ENCODE peak calls at places on chromosome 21, in five cellular contexts. F, L, E, M and V are unnamed samples.

GRCh38 chr21:27149034-27149433 is 182.1 kb upstream of the ADAMTS5 start:
- DNase-seq in F (no peak), L (no peak), E (no peak), M (no peak), V (no peak)

GRCh38 chr21:33419538-33420123 is 16.4 kb downstream of the IFNGR2 start:
- DNase-seq in F (no peak), L (no peak), E (no peak), M (no peak), V (no peak)

GRCh38 chr21:46064870-46065214 is 33.1 kb upstream of the COL6A2 start:
- DNase-seq in F (no peak), L (peak; percentile 36), E (no peak), M (peak; percentile 52), V (no peak)

GRCh38 chr21:36491191-36491916 is 11.4 kb upstream of the CLDN14 start:
- DNase-seq in F (no peak), L (no peak), E (no peak), M (no peak), V (no peak)

GRCh38 chr21:43816611-43817071 is 27.3 kb downstream of the RRP1 start:
- DNase-seq in F (no peak), L (no peak), E (no peak), M (peak; percentile 73), V (no peak)

GRCh38 chr21:45073301-45074047 is 906 bp upstream of the ADARB1 start:
- DNase-seq in F (peak; percentile 66), L (peak; percentile 38), E (no peak), M (peak; percentile 84), V (no peak)

GRCh38 chr21:25126564-25126963 is 480.7 kb downstream of the MRPL39 start:
- DNase-seq in F (no peak), L (no peak), E (no peak), M (no peak), V (no peak)

GRCh38 chr21:42337830-42338729 is 12.7 kb downstream of the TFF2 start:
- DNase-seq in F (peak; percentile 71), L (peak; percentile 46), E (peak; percentile 34), M (peak; percentile 90), V (peak; percentile 85)

GRCh38 chr21:23398726-23399125 is 2208.6 kb downstream of the MRPL39 start:
- DNase-seq in F (no peak), L (no peak), E (peak; percentile 68), M (no peak), V (no peak)

GRCh38 chr21:37877171-37877570 is 39.1 kb downstream of the KCNJ6 start:
- DNase-seq in F (no peak), L (no peak), E (no peak), M (no peak), V (no peak)

GRCh38 chr21:26409735-26410134 is 163.4 kb downstream of the CYYR1 start:
- DNase-seq in F (no peak), L (no peak), E (no peak), M (no peak), V (no peak)

GRCh38 chr21:46084709-46085108 is 13.2 kb upstream of the COL6A2 start:
- DNase-seq in F (no peak), L (peak; percentile 14), E (no peak), M (peak; percentile 52), V (no peak)

GRCh38 chr21:42850866-42851391 is 28.4 kb downstream of the WDR4 start:
- DNase-seq in F (peak; percentile 68), L (no peak), E (no peak), M (peak; percentile 73), V (no peak)

GRCh38 chr21:14916676-14917141 is 148.1 kb downstream of the NRIP1 start:
- DNase-seq in F (no peak), L (no peak), E (no peak), M (no peak), V (peak; percentile 37)

GRCh38 chr21:43352568-43353281 is 74.2 kb downstream of the SIK1 start:
- DNase-seq in F (peak; percentile 95), L (no peak), E (no peak), M (no peak), V (no peak)

GRCh38 chr21:41402231-41402630 is 23.8 kb upstream of the MX1 start:
- DNase-seq in F (no peak), L (no peak), E (no peak), M (no peak), V (no peak)

GRCh38 chr21:45084881-45085536 is 10.6 kb downstream of the ADARB1 start:
- DNase-seq in F (no peak), L (no peak), E (no peak), M (no peak), V (no peak)